ENCODE peak calls at places on chromosomes 16 and 17, in ten cellular contexts. One of them, this sample, is unnamed.

GRCh38 chr17:57607553-57608120 is 137.5 kb downstream of the CCDC182 start:
- DNase-seq in endothelial cell: no peak
- DNase-seq in stimulated activated CD8-positive, alpha-beta memory T cell treated with anti-CD3 and anti-CD28 coated beads, Interleukin-7, amount 100 ng/mL, for 48 hours: no peak
- DNase-seq in activated naive CD4-positive, alpha-beta T cell: no peak
- DNase-seq in activated gamma-delta T cell treated with Interleukin-2 at 50 U/mL for 16 hours: no peak
- DNase-seq in non-pigmented ciliary epithelial cell: no peak
- DNase-seq in activated effector memory CD4-positive, alpha-beta T cell treated with Interleukin-2 at 50 U/mL for 16 hours: no peak
- DNase-seq in AML-193: no peak
- DNase-seq in T-helper 2 cell: no peak
- DNase-seq in tibial nerve: no peak
- DNase-seq in this sample: no peak

GRCh38 chr16:8869212-8869987 is 594 bp upstream of the CARHSP1 start:
- DNase-seq in endothelial cell: no peak
- DNase-seq in stimulated activated CD8-positive, alpha-beta memory T cell treated with anti-CD3 and anti-CD28 coated beads, Interleukin-7, amount 100 ng/mL, for 48 hours: no peak
- DNase-seq in tibial nerve: no peak
- DNase-seq in activated naive CD4-positive, alpha-beta T cell: no peak
- DNase-seq in activated effector memory CD4-positive, alpha-beta T cell treated with Interleukin-2 at 50 U/mL for 16 hours: no peak
- DNase-seq in AML-193: no peak
- DNase-seq in non-pigmented ciliary epithelial cell: no peak
- DNase-seq in T-helper 2 cell: no peak
- DNase-seq in activated gamma-delta T cell treated with Interleukin-2 at 50 U/mL for 16 hours: no peak
- DNase-seq in this sample: no peak

GRCh38 chr17:82076785-82077591 is 11.4 kb upstream of the DUS1L start:
- DNase-seq in activated gamma-delta T cell treated with Interleukin-2 at 50 U/mL for 16 hours: no peak
- DNase-seq in tibial nerve: no peak
- DNase-seq in activated effector memory CD4-positive, alpha-beta T cell treated with Interleukin-2 at 50 U/mL for 16 hours: no peak
- DNase-seq in stimulated activated CD8-positive, alpha-beta memory T cell treated with anti-CD3 and anti-CD28 coated beads, Interleukin-7, amount 100 ng/mL, for 48 hours: no peak
- DNase-seq in AML-193: no peak
- DNase-seq in endothelial cell: no peak
- DNase-seq in activated naive CD4-positive, alpha-beta T cell: no peak
- DNase-seq in T-helper 2 cell: no peak
- DNase-seq in non-pigmented ciliary epithelial cell: no peak
- DNase-seq in this sample: no peak

GRCh38 chr16:86110726-86111125 is 211.8 kb downstream of the IRF8 start:
- DNase-seq in AML-193: no peak
- DNase-seq in activated gamma-delta T cell treated with Interleukin-2 at 50 U/mL for 16 hours: no peak
- DNase-seq in endothelial cell: no peak
- DNase-seq in non-pigmented ciliary epithelial cell: no peak
- DNase-seq in tibial nerve: no peak
- DNase-seq in activated naive CD4-positive, alpha-beta T cell: no peak
- DNase-seq in activated effector memory CD4-positive, alpha-beta T cell treated with Interleukin-2 at 50 U/mL for 16 hours: no peak
- DNase-seq in T-helper 2 cell: no peak
- DNase-seq in stimulated activated CD8-positive, alpha-beta memory T cell treated with anti-CD3 and anti-CD28 coated beads, Interleukin-7, amount 100 ng/mL, for 48 hours: no peak
- DNase-seq in this sample: no peak

GRCh38 chr16:58853830-58854229 is 119.7 kb upstream of the GOT2 start:
- DNase-seq in T-helper 2 cell: no peak
- DNase-seq in stimulated activated CD8-positive, alpha-beta memory T cell treated with anti-CD3 and anti-CD28 coated beads, Interleukin-7, amount 100 ng/mL, for 48 hours: no peak
- DNase-seq in activated effector memory CD4-positive, alpha-beta T cell treated with Interleukin-2 at 50 U/mL for 16 hours: no peak
- DNase-seq in endothelial cell: no peak
- DNase-seq in non-pigmented ciliary epithelial cell: no peak
- DNase-seq in activated naive CD4-positive, alpha-beta T cell: no peak
- DNase-seq in tibial nerve: no peak
- DNase-seq in AML-193: no peak
- DNase-seq in activated gamma-delta T cell treated with Interleukin-2 at 50 U/mL for 16 hours: no peak
- DNase-seq in this sample: no peak

GRCh38 chr17:42421479-42422332 is 1.4 kb downstream of the CAVIN1 start:
- DNase-seq in activated naive CD4-positive, alpha-beta T cell: no peak
- DNase-seq in activated effector memory CD4-positive, alpha-beta T cell treated with Interleukin-2 at 50 U/mL for 16 hours: no peak
- DNase-seq in activated gamma-delta T cell treated with Interleukin-2 at 50 U/mL for 16 hours: no peak
- DNase-seq in tibial nerve: no peak
- DNase-seq in stimulated activated CD8-positive, alpha-beta memory T cell treated with anti-CD3 and anti-CD28 coated beads, Interleukin-7, amount 100 ng/mL, for 48 hours: no peak
- DNase-seq in endothelial cell: no peak
- DNase-seq in AML-193: no peak
- DNase-seq in T-helper 2 cell: no peak
- DNase-seq in non-pigmented ciliary epithelial cell: no peak
- DNase-seq in this sample: no peak

GRCh38 chr17:51000835-51001638 is 119.6 kb downstream of the SPAG9 start:
- DNase-seq in T-helper 2 cell: peak
- DNase-seq in AML-193: peak
- DNase-seq in endothelial cell: peak
- DNase-seq in tibial nerve: no peak
- DNase-seq in non-pigmented ciliary epithelial cell: no peak
- DNase-seq in stimulated activated CD8-positive, alpha-beta memory T cell treated with anti-CD3 and anti-CD28 coated beads, Interleukin-7, amount 100 ng/mL, for 48 hours: no peak
- DNase-seq in activated effector memory CD4-positive, alpha-beta T cell treated with Interleukin-2 at 50 U/mL for 16 hours: no peak
- DNase-seq in activated naive CD4-positive, alpha-beta T cell: no peak
- DNase-seq in activated gamma-delta T cell treated with Interleukin-2 at 50 U/mL for 16 hours: peak
- DNase-seq in this sample: peak

GRCh38 chr17:15966183-15966878 is 21.4 kb downstream of the ADORA2B start:
- DNase-seq in activated naive CD4-positive, alpha-beta T cell: no peak
- DNase-seq in activated gamma-delta T cell treated with Interleukin-2 at 50 U/mL for 16 hours: no peak
- DNase-seq in endothelial cell: peak
- DNase-seq in activated effector memory CD4-positive, alpha-beta T cell treated with Interleukin-2 at 50 U/mL for 16 hours: no peak
- DNase-seq in tibial nerve: no peak
- DNase-seq in AML-193: no peak
- DNase-seq in non-pigmented ciliary epithelial cell: no peak
- DNase-seq in T-helper 2 cell: no peak
- DNase-seq in stimulated activated CD8-positive, alpha-beta memory T cell treated with anti-CD3 and anti-CD28 coated beads, Interleukin-7, amount 100 ng/mL, for 48 hours: no peak
- DNase-seq in this sample: no peak

GRCh38 chr16:19884611-19885455 is at the start of gene GPRC5B:
- DNase-seq in endothelial cell: peak
- DNase-seq in activated naive CD4-positive, alpha-beta T cell: peak
- DNase-seq in stimulated activated CD8-positive, alpha-beta memory T cell treated with anti-CD3 and anti-CD28 coated beads, Interleukin-7, amount 100 ng/mL, for 48 hours: no peak
- DNase-seq in T-helper 2 cell: peak
- DNase-seq in tibial nerve: no peak
- DNase-seq in AML-193: no peak
- DNase-seq in activated effector memory CD4-positive, alpha-beta T cell treated with Interleukin-2 at 50 U/mL for 16 hours: peak
- DNase-seq in non-pigmented ciliary epithelial cell: no peak
- DNase-seq in activated gamma-delta T cell treated with Interleukin-2 at 50 U/mL for 16 hours: peak
- DNase-seq in this sample: peak

GRCh38 chr17:74758846-74759163 is 10.4 kb downstream of the NHERF1 start:
- DNase-seq in stimulated activated CD8-positive, alpha-beta memory T cell treated with anti-CD3 and anti-CD28 coated beads, Interleukin-7, amount 100 ng/mL, for 48 hours: no peak
- DNase-seq in AML-193: peak
- DNase-seq in endothelial cell: no peak
- DNase-seq in activated effector memory CD4-positive, alpha-beta T cell treated with Interleukin-2 at 50 U/mL for 16 hours: no peak
- DNase-seq in tibial nerve: no peak
- DNase-seq in activated naive CD4-positive, alpha-beta T cell: no peak
- DNase-seq in T-helper 2 cell: no peak
- DNase-seq in non-pigmented ciliary epithelial cell: no peak
- DNase-seq in activated gamma-delta T cell treated with Interleukin-2 at 50 U/mL for 16 hours: no peak
- DNase-seq in this sample: peak

GRCh38 chr17:10337136-10337535 is 35.7 kb downstream of the MYH13 start:
- DNase-seq in activated effector memory CD4-positive, alpha-beta T cell treated with Interleukin-2 at 50 U/mL for 16 hours: no peak
- DNase-seq in activated gamma-delta T cell treated with Interleukin-2 at 50 U/mL for 16 hours: no peak
- DNase-seq in tibial nerve: no peak
- DNase-seq in stimulated activated CD8-positive, alpha-beta memory T cell treated with anti-CD3 and anti-CD28 coated beads, Interleukin-7, amount 100 ng/mL, for 48 hours: no peak
- DNase-seq in AML-193: no peak
- DNase-seq in non-pigmented ciliary epithelial cell: no peak
- DNase-seq in activated naive CD4-positive, alpha-beta T cell: no peak
- DNase-seq in endothelial cell: no peak
- DNase-seq in T-helper 2 cell: no peak
- DNase-seq in this sample: no peak

GRCh38 chr17:75238684-75239191 is 22.7 kb downstream of the GGA3 start:
- DNase-seq in AML-193: peak
- DNase-seq in T-helper 2 cell: peak
- DNase-seq in activated naive CD4-positive, alpha-beta T cell: peak
- DNase-seq in stimulated activated CD8-positive, alpha-beta memory T cell treated with anti-CD3 and anti-CD28 coated beads, Interleukin-7, amount 100 ng/mL, for 48 hours: no peak
- DNase-seq in activated effector memory CD4-positive, alpha-beta T cell treated with Interleukin-2 at 50 U/mL for 16 hours: peak
- DNase-seq in tibial nerve: no peak
- DNase-seq in activated gamma-delta T cell treated with Interleukin-2 at 50 U/mL for 16 hours: peak
- DNase-seq in non-pigmented ciliary epithelial cell: peak
- DNase-seq in endothelial cell: peak
- DNase-seq in this sample: peak

GRCh38 chr17:30275911-30276310 is 15.8 kb downstream of the BLMH start:
- DNase-seq in endothelial cell: no peak
- DNase-seq in T-helper 2 cell: no peak
- DNase-seq in activated naive CD4-positive, alpha-beta T cell: no peak
- DNase-seq in stimulated activated CD8-positive, alpha-beta memory T cell treated with anti-CD3 and anti-CD28 coated beads, Interleukin-7, amount 100 ng/mL, for 48 hours: no peak
- DNase-seq in activated gamma-delta T cell treated with Interleukin-2 at 50 U/mL for 16 hours: no peak
- DNase-seq in activated effector memory CD4-positive, alpha-beta T cell treated with Interleukin-2 at 50 U/mL for 16 hours: no peak
- DNase-seq in non-pigmented ciliary epithelial cell: no peak
- DNase-seq in AML-193: no peak
- DNase-seq in tibial nerve: no peak
- DNase-seq in this sample: no peak

GRCh38 chr17:3794890-3795757 is 5.9 kb downstream of the ITGAE start:
- DNase-seq in tibial nerve: no peak
- DNase-seq in activated effector memory CD4-positive, alpha-beta T cell treated with Interleukin-2 at 50 U/mL for 16 hours: peak
- DNase-seq in non-pigmented ciliary epithelial cell: peak
- DNase-seq in AML-193: no peak
- DNase-seq in stimulated activated CD8-positive, alpha-beta memory T cell treated with anti-CD3 and anti-CD28 coated beads, Interleukin-7, amount 100 ng/mL, for 48 hours: peak
- DNase-seq in T-helper 2 cell: no peak
- DNase-seq in endothelial cell: no peak
- DNase-seq in activated gamma-delta T cell treated with Interleukin-2 at 50 U/mL for 16 hours: peak
- DNase-seq in activated naive CD4-positive, alpha-beta T cell: no peak
- DNase-seq in this sample: no peak

GRCh38 chr17:67165201-67165600 is 79.8 kb downstream of the HELZ start:
- DNase-seq in activated naive CD4-positive, alpha-beta T cell: no peak
- DNase-seq in activated effector memory CD4-positive, alpha-beta T cell treated with Interleukin-2 at 50 U/mL for 16 hours: no peak
- DNase-seq in non-pigmented ciliary epithelial cell: no peak
- DNase-seq in tibial nerve: peak
- DNase-seq in stimulated activated CD8-positive, alpha-beta memory T cell treated with anti-CD3 and anti-CD28 coated beads, Interleukin-7, amount 100 ng/mL, for 48 hours: no peak
- DNase-seq in activated gamma-delta T cell treated with Interleukin-2 at 50 U/mL for 16 hours: no peak
- DNase-seq in AML-193: no peak
- DNase-seq in T-helper 2 cell: no peak
- DNase-seq in endothelial cell: no peak
- DNase-seq in this sample: no peak

GRCh38 chr17:63450551-63450950 is 4.4 kb upstream of the CYB561 start:
- DNase-seq in non-pigmented ciliary epithelial cell: no peak
- DNase-seq in stimulated activated CD8-positive, alpha-beta memory T cell treated with anti-CD3 and anti-CD28 coated beads, Interleukin-7, amount 100 ng/mL, for 48 hours: no peak
- DNase-seq in tibial nerve: no peak
- DNase-seq in activated effector memory CD4-positive, alpha-beta T cell treated with Interleukin-2 at 50 U/mL for 16 hours: no peak
- DNase-seq in AML-193: no peak
- DNase-seq in activated naive CD4-positive, alpha-beta T cell: no peak
- DNase-seq in endothelial cell: no peak
- DNase-seq in activated gamma-delta T cell treated with Interleukin-2 at 50 U/mL for 16 hours: peak
- DNase-seq in T-helper 2 cell: no peak
- DNase-seq in this sample: no peak

GRCh38 chr17:7177210-7177953 is 1.8 kb downstream of the ASGR1 start:
- DNase-seq in activated naive CD4-positive, alpha-beta T cell: peak
- DNase-seq in tibial nerve: peak
- DNase-seq in endothelial cell: peak
- DNase-seq in non-pigmented ciliary epithelial cell: no peak
- DNase-seq in activated effector memory CD4-positive, alpha-beta T cell treated with Interleukin-2 at 50 U/mL for 16 hours: peak
- DNase-seq in T-helper 2 cell: peak
- DNase-seq in activated gamma-delta T cell treated with Interleukin-2 at 50 U/mL for 16 hours: peak
- DNase-seq in stimulated activated CD8-positive, alpha-beta memory T cell treated with anti-CD3 and anti-CD28 coated beads, Interleukin-7, amount 100 ng/mL, for 48 hours: peak
- DNase-seq in AML-193: peak
- DNase-seq in this sample: peak

GRCh38 chr16:81902025-81902424 is 109.2 kb downstream of the SDR42E1 start:
- DNase-seq in endothelial cell: no peak
- DNase-seq in stimulated activated CD8-positive, alpha-beta memory T cell treated with anti-CD3 and anti-CD28 coated beads, Interleukin-7, amount 100 ng/mL, for 48 hours: no peak
- DNase-seq in T-helper 2 cell: no peak
- DNase-seq in activated naive CD4-positive, alpha-beta T cell: no peak
- DNase-seq in AML-193: no peak
- DNase-seq in tibial nerve: no peak
- DNase-seq in activated effector memory CD4-positive, alpha-beta T cell treated with Interleukin-2 at 50 U/mL for 16 hours: no peak
- DNase-seq in activated gamma-delta T cell treated with Interleukin-2 at 50 U/mL for 16 hours: no peak
- DNase-seq in non-pigmented ciliary epithelial cell: no peak
- DNase-seq in this sample: no peak

GRCh38 chr16:51402785-51403184 is 251.7 kb upstream of the SALL1 start:
- DNase-seq in endothelial cell: no peak
- DNase-seq in AML-193: no peak
- DNase-seq in tibial nerve: no peak
- DNase-seq in activated naive CD4-positive, alpha-beta T cell: no peak
- DNase-seq in stimulated activated CD8-positive, alpha-beta memory T cell treated with anti-CD3 and anti-CD28 coated beads, Interleukin-7, amount 100 ng/mL, for 48 hours: no peak
- DNase-seq in activated effector memory CD4-positive, alpha-beta T cell treated with Interleukin-2 at 50 U/mL for 16 hours: no peak
- DNase-seq in activated gamma-delta T cell treated with Interleukin-2 at 50 U/mL for 16 hours: no peak
- DNase-seq in T-helper 2 cell: no peak
- DNase-seq in non-pigmented ciliary epithelial cell: no peak
- DNase-seq in this sample: no peak

GRCh38 chr16:10835281-10835931 is 16.8 kb upstream of the TVP23A start:
- DNase-seq in activated effector memory CD4-positive, alpha-beta T cell treated with Interleukin-2 at 50 U/mL for 16 hours: no peak
- DNase-seq in activated naive CD4-positive, alpha-beta T cell: no peak
- DNase-seq in T-helper 2 cell: peak
- DNase-seq in stimulated activated CD8-positive, alpha-beta memory T cell treated with anti-CD3 and anti-CD28 coated beads, Interleukin-7, amount 100 ng/mL, for 48 hours: peak
- DNase-seq in tibial nerve: no peak
- DNase-seq in non-pigmented ciliary epithelial cell: no peak
- DNase-seq in activated gamma-delta T cell treated with Interleukin-2 at 50 U/mL for 16 hours: no peak
- DNase-seq in AML-193: no peak
- DNase-seq in endothelial cell: no peak
- DNase-seq in this sample: no peak

GRCh38 chr17:72351884-72352346 is 231.1 kb downstream of the SOX9 start:
- DNase-seq in stimulated activated CD8-positive, alpha-beta memory T cell treated with anti-CD3 and anti-CD28 coated beads, Interleukin-7, amount 100 ng/mL, for 48 hours: no peak
- DNase-seq in non-pigmented ciliary epithelial cell: no peak
- DNase-seq in activated gamma-delta T cell treated with Interleukin-2 at 50 U/mL for 16 hours: no peak
- DNase-seq in activated naive CD4-positive, alpha-beta T cell: no peak
- DNase-seq in T-helper 2 cell: no peak
- DNase-seq in tibial nerve: no peak
- DNase-seq in activated effector memory CD4-positive, alpha-beta T cell treated with Interleukin-2 at 50 U/mL for 16 hours: no peak
- DNase-seq in endothelial cell: no peak
- DNase-seq in AML-193: no peak
- DNase-seq in this sample: no peak